ENCODE peak calls at places on chromosomes 5 and 9, in six cellular contexts. One of them, this sample, is unnamed.

GRCh38 chr9:128323192-128323730 is 622 bp downstream of the COQ4 start:
- DNase-seq in lung: no peak
- DNase-seq in NCI-H446 treated with DMSO at 0.1 percent for 48 hours: no peak
- DNase-seq in germinal center: no peak
- DNase-seq in NCI-H345: no peak
- DNase-seq in glutamatergic neuron: no peak
- DNase-seq in this sample: no peak

GRCh38 chr5:72817639-72818266 is 1.3 kb downstream of the TNPO1 start:
- DNase-seq in lung: no peak
- DNase-seq in NCI-H446 treated with DMSO at 0.1 percent for 48 hours: no peak
- DNase-seq in germinal center: no peak
- DNase-seq in NCI-H345: peak
- DNase-seq in glutamatergic neuron: no peak
- DNase-seq in this sample: peak

GRCh38 chr9:82273121-82273520 is 284.5 kb downstream of the SPATA31D1 start:
- DNase-seq in lung: no peak
- DNase-seq in NCI-H446 treated with DMSO at 0.1 percent for 48 hours: no peak
- DNase-seq in germinal center: no peak
- DNase-seq in NCI-H345: no peak
- DNase-seq in glutamatergic neuron: no peak
- DNase-seq in this sample: no peak

GRCh38 chr5:143968071-143968878 is 156.3 kb downstream of the HMHB1 start:
- DNase-seq in lung: no peak
- DNase-seq in NCI-H446 treated with DMSO at 0.1 percent for 48 hours: peak
- DNase-seq in germinal center: no peak
- DNase-seq in NCI-H345: peak
- DNase-seq in glutamatergic neuron: no peak
- DNase-seq in this sample: peak

GRCh38 chr5:143577554-143577953 is 174.1 kb upstream of the NR3C1 start:
- DNase-seq in lung: no peak
- DNase-seq in NCI-H446 treated with DMSO at 0.1 percent for 48 hours: no peak
- DNase-seq in germinal center: no peak
- DNase-seq in NCI-H345: no peak
- DNase-seq in glutamatergic neuron: no peak
- DNase-seq in this sample: no peak

GRCh38 chr5:111954516-111955337 is 197.7 kb upstream of the NREP start:
- DNase-seq in lung: no peak
- DNase-seq in NCI-H446 treated with DMSO at 0.1 percent for 48 hours: no peak
- DNase-seq in germinal center: no peak
- DNase-seq in NCI-H345: no peak
- DNase-seq in glutamatergic neuron: no peak
- DNase-seq in this sample: no peak

GRCh38 chr9:1977026-1977425 is 38.1 kb upstream of the SMARCA2 start:
- DNase-seq in lung: no peak
- DNase-seq in NCI-H446 treated with DMSO at 0.1 percent for 48 hours: no peak
- DNase-seq in germinal center: no peak
- DNase-seq in NCI-H345: no peak
- DNase-seq in glutamatergic neuron: no peak
- DNase-seq in this sample: no peak

GRCh38 chr5:141664733-141665461 is 13.7 kb upstream of the FCHSD1 start:
- DNase-seq in lung: peak
- DNase-seq in NCI-H446 treated with DMSO at 0.1 percent for 48 hours: peak
- DNase-seq in germinal center: peak
- DNase-seq in NCI-H345: peak
- DNase-seq in glutamatergic neuron: peak
- DNase-seq in this sample: peak

This sample was measured in DMS53.